ENCODE peak calls at places on chromosomes 3 and 15, in four cellular contexts. P is HCT116, A is GM12878, R is K562. G is an unnamed sample.

GRCh38 chr3:150613709-150614480 is 10.8 kb downstream of the SELENOT start:
- DNase-seq in P (no peak), A (no peak), R (no peak), G (no peak)

GRCh38 chr15:26028086-26028740 is 165.1 kb upstream of the ATP10A start:
- DNase-seq in P (no peak), A (no peak), R (no peak), G (no peak)

GRCh38 chr15:35665855-35666536 is 120.0 kb upstream of the DPH6 start:
- DNase-seq in P (no peak), A (no peak), R (no peak), G (no peak)

GRCh38 chr3:45906681-45907220 is 20.4 kb downstream of the CCR9 start:
- DNase-seq in P (no peak), A (no peak), R (peak), G (peak)

GRCh38 chr3:82044918-82045715 is 283.7 kb upstream of the GBE1 start:
- DNase-seq in P (no peak), A (no peak), R (no peak), G (no peak)

GRCh38 chr3:63355809-63356208 is 77.7 kb downstream of the SYNPR start:
- DNase-seq in P (no peak), A (no peak), R (no peak), G (no peak)

GRCh38 chr3:10242182-10243065 is 5.8 kb upstream of the TATDN2 start:
- DNase-seq in P (no peak), A (no peak), R (no peak), G (no peak)

GRCh38 chr15:49423021-49423420 is at the start of gene FGF7:
- DNase-seq in P (no peak), A (no peak), R (no peak), G (no peak)

GRCh38 chr3:119310052-119310451 is 15.9 kb downstream of the ARHGAP31 start:
- DNase-seq in P (no peak), A (no peak), R (no peak), G (no peak)

GRCh38 chr3:56321383-56321782 is 146.9 kb downstream of the ERC2 start:
- DNase-seq in P (no peak), A (no peak), R (no peak), G (no peak)

GRCh38 chr3:45095916-45096526 is 50.2 kb downstream of the CDCP1 start:
- DNase-seq in P (no peak), A (no peak), R (no peak), G (no peak)

GRCh38 chr3:119937229-119937628 is 155.3 kb downstream of the NR1I2 start:
- DNase-seq in P (no peak), A (peak), R (no peak), G (no peak)

GRCh38 chr15:63502137-63502801 is 2.1 kb upstream of the USP3 start:
- DNase-seq in P (no peak), A (no peak), R (no peak), G (peak)

GRCh38 chr3:38782148-38782547 is 33.9 kb downstream of the SCN10A start:
- DNase-seq in P (peak), A (no peak), R (no peak), G (no peak)

GRCh38 chr15:42101861-42102260 is 7.5 kb upstream of the PLA2G4D start:
- DNase-seq in P (no peak), A (no peak), R (no peak), G (no peak)

GRCh38 chr3:190517696-190518095 is 3.8 kb downstream of the IL1RAP start:
- DNase-seq in P (no peak), A (no peak), R (no peak), G (no peak)

GRCh38 chr3:150408232-150409124 is at the start of gene TSC22D2:
- DNase-seq in P (peak), A (peak), R (peak), G (peak)

GRCh38 chr3:38153986-38154608 is 11.2 kb upstream of the OXSR1 start:
- DNase-seq in P (no peak), A (no peak), R (no peak), G (peak)

GRCh38 chr3:52897130-52898109 is at the start of gene STIMATE:
- DNase-seq in P (peak), A (no peak), R (peak), G (peak)

GRCh38 chr3:156643729-156644389 is 30.5 kb upstream of the TIPARP start:
- DNase-seq in P (no peak), A (peak), R (peak), G (no peak)

GRCh38 chr15:62618432-62618831 is 424.1 kb upstream of the TPM1 start:
- DNase-seq in P (no peak), A (no peak), R (no peak), G (no peak)

GRCh38 chr3:106006001-106006400 is 137.2 kb upstream of the CBLB start:
- DNase-seq in P (no peak), A (no peak), R (no peak), G (no peak)

GRCh38 chr15:77907824-77908751 is 169.4 kb downstream of the TBC1D2B start:
- DNase-seq in P (peak), A (no peak), R (peak), G (peak)

GRCh38 chr3:10334461-10334860 is 13.5 kb upstream of the SEC13 start:
- DNase-seq in P (no peak), A (no peak), R (peak), G (no peak)

GRCh38 chr3:46564190-46565112 is 1.7 kb downstream of the LRRC2 start:
- DNase-seq in P (no peak), A (no peak), R (no peak), G (no peak)

GRCh38 chr3:55524565-55525244 is 37.6 kb upstream of the WNT5A start:
- DNase-seq in P (no peak), A (no peak), R (no peak), G (no peak)

GRCh38 chr3:195808741-195809290 is 2.9 kb downstream of the MUC4 start:
- DNase-seq in P (no peak), A (no peak), R (no peak), G (no peak)

GRCh38 chr15:89745768-89746167 is 5.3 kb downstream of the MESP1 start:
- DNase-seq in P (no peak), A (no peak), R (no peak), G (no peak)

GRCh38 chr15:89747708-89748682 is 3.1 kb downstream of the MESP1 start:
- DNase-seq in P (no peak), A (no peak), R (no peak), G (no peak)

GRCh38 chr15:89749059-89749458 is 2.0 kb downstream of the MESP1 start:
- DNase-seq in P (no peak), A (no peak), R (no peak), G (no peak)

GRCh38 chr15:89745131-89745530 is 5.9 kb downstream of the MESP1 start:
- DNase-seq in P (no peak), A (no peak), R (no peak), G (no peak)

GRCh38 chr15:89746386-89746974 is 4.6 kb downstream of the MESP1 start:
- DNase-seq in P (no peak), A (no peak), R (no peak), G (no peak)
- TF ChIP-seq JUND in P (no peak), A (no peak), R (no peak), G (no peak)

DNA sequence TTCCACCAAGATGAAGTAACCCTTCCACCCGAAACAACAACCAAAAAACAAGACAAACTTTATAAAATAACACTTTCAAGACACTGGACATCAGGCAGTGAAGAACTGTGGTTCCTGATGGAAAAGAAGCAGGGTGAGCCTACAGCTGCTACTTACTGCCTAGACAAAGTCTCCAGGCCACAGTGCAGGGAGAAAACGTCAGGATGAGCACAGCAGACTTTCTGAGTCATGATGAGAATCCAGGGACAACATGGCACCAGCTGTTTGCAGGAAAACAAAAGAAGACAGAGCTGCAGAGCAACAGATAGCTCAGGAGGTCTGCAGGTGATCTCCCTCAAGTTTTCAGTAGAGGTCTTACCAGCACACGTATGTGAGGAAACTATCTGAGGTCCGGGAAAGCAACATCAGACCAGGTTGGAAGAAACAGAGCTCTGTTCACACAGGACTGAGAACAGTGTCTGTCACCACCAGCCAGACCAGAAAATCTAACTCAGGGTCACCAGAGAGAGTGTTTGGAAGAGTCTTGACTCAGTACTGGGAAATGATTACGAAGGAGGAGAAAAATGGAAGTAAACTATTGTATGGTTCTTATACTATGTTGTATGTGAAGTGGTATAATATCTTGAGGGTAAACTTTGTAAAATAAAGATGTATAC is 108.9 kb downstream of the ANO10 start:
- DNase-seq in P (no peak), A (no peak), R (no peak), G (no peak)
- TF ChIP-seq JUND in P (no peak), A (no peak), R (no peak), G (no peak)

GRCh38 chr3:149401215-149401925 is 23.9 kb upstream of the TM4SF1 start:
- DNase-seq in P (no peak), A (no peak), R (no peak), G (no peak)
- TF ChIP-seq JUND in P (no peak), A (no peak), R (no peak), G (peak)

GRCh38 chr15:40929730-40930429 is 740 bp downstream of the DLL4 start:
- DNase-seq in P (no peak), A (no peak), R (peak), G (no peak)
- TF ChIP-seq JUND in P (no peak), A (no peak), R (no peak), G (no peak)

GRCh38 chr3:84836961-84837360 is 121.8 kb upstream of the CADM2 start:
- DNase-seq in P (no peak), A (no peak), R (no peak), G (peak)
- TF ChIP-seq JUND in P (no peak), A (no peak), R (no peak), G (no peak)

GRCh38 chr3:67656614-67657013 is 2.2 kb upstream of the SUCLG2 start:
- DNase-seq in P (no peak), A (no peak), R (no peak), G (no peak)

GRCh38 chr3:67657192-67657591 is 2.8 kb upstream of the SUCLG2 start:
- DNase-seq in P (no peak), A (no peak), R (no peak), G (no peak)

GRCh38 chr3:67655364-67656121 is 1.1 kb upstream of the SUCLG2 start:
- DNase-seq in P (no peak), A (peak), R (no peak), G (no peak)

GRCh38 chr3:67662733-67663132 is 8.3 kb upstream of the SUCLG2 start:
- DNase-seq in P (no peak), A (no peak), R (no peak), G (no peak)

GRCh38 chr3:67661079-67661478 is 6.7 kb upstream of the SUCLG2 start:
- DNase-seq in P (no peak), A (no peak), R (no peak), G (no peak)
- TF ChIP-seq JUND in P (no peak), A (no peak), R (no peak), G (no peak)

G was measured in T47D.